ENCODE peak calls at places on chromosomes 7 and 10, in four cellular contexts. X is K562, I is HCT116, Y is HepG2. K is an unnamed sample.

GRCh38 chr10:81081887-81082620 is 544.4 kb downstream of the SH2D4B start:
- DNase-seq in X (no peak), I (no peak), Y (no peak), K (no peak)

GRCh38 chr10:121687094-121687850 is 89.0 kb upstream of the FGFR2 start:
- DNase-seq in X (no peak), I (no peak), Y (no peak), K (no peak)

GRCh38 chr7:25069900-25070443 is 55.1 kb downstream of the CYCS start:
- DNase-seq in X (peak), I (peak), Y (peak), K (peak)

GRCh38 chr10:71679425-71679824 is 40.2 kb downstream of the C10orf105 start:
- DNase-seq in X (no peak), I (no peak), Y (no peak), K (no peak)

GRCh38 chr7:150716368-150716767 is at the start of gene GIMAP1:
- DNase-seq in X (no peak), I (no peak), Y (no peak), K (no peak)

GRCh38 chr7:40192036-40192435 is 57.2 kb downstream of the SUGCT start:
- DNase-seq in X (no peak), I (no peak), Y (no peak), K (no peak)

GRCh38 chr7:129790136-129790535 is 162.6 kb downstream of the UBE2H start:
- DNase-seq in X (no peak), I (no peak), Y (no peak), K (no peak)

GRCh38 chr7:12322287-12322902 is 81.3 kb downstream of the VWDE start:
- DNase-seq in X (no peak), I (peak), Y (peak), K (no peak)

GRCh38 chr7:74234549-74234948 is 19.6 kb downstream of the RFC2 start:
- DNase-seq in X (no peak), I (no peak), Y (no peak), K (no peak)

GRCh38 chr7:32870298-32870697 is 21.3 kb downstream of the KBTBD2 start:
- DNase-seq in X (no peak), I (no peak), Y (no peak), K (no peak)

DNA sequence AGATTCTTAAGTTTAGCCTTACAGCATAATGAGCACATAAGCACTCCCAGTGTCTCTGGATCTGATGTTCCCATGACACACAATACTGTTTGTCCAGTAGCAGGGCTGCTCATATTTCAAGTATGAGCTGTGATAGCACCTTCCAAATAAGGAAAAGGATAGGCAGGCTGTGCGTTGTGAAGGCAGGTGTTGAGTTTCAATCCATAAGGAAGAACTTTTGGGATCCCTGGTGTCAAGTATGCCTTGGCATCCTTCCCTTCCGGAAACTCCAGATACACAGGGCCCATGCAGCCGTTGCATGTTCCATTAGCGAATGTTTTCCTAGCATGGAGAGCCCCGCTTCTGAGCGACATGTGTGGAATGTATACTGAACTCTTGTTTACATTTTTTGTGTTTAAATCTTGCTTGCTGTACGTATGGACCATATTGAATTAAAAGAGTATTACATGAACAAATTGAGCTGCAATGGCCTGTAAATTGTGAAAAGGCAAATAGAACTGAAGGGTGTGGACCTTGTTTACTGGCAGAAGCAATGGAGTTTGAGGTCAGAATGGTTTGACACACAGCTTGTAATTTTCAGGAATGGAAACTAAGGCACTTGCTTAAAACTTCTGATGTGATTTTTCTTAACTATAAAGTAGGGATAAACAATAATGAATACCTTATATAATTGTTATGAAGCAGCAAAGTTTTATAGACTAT is 33.7 kb upstream of the COBL start:
- DNase-seq in X (no peak), I (peak), Y (peak), K (no peak)
- TF ChIP-seq YY1 in X (no peak), I (no peak), Y (no peak), K (no peak)

GRCh38 chr10:105542401-105542800 is 901.3 kb downstream of the SORCS3 start:
- DNase-seq in X (no peak), I (no peak), Y (no peak), K (no peak)
- TF ChIP-seq YY1 in X (no peak), I (no peak), Y (no peak), K (no peak)

GRCh38 chr7:140611641-140612040 is 29.0 kb downstream of the DENND2A start:
- DNase-seq in X (no peak), I (no peak), Y (no peak), K (no peak)

GRCh38 chr7:140610204-140611165 is 30.1 kb downstream of the DENND2A start:
- DNase-seq in X (no peak), I (no peak), Y (no peak), K (no peak)

GRCh38 chr7:140605337-140605736 is 35.3 kb downstream of the DENND2A start:
- DNase-seq in X (no peak), I (no peak), Y (no peak), K (no peak)

GRCh38 chr7:140607441-140607989 is 33.1 kb downstream of the DENND2A start:
- DNase-seq in X (no peak), I (no peak), Y (no peak), K (no peak)

GRCh38 chr7:140609646-140610045 is 31.0 kb downstream of the DENND2A start:
- DNase-seq in X (no peak), I (no peak), Y (no peak), K (no peak)
- TF ChIP-seq YY1 in X (no peak), I (no peak), Y (no peak), K (no peak)

DNA sequence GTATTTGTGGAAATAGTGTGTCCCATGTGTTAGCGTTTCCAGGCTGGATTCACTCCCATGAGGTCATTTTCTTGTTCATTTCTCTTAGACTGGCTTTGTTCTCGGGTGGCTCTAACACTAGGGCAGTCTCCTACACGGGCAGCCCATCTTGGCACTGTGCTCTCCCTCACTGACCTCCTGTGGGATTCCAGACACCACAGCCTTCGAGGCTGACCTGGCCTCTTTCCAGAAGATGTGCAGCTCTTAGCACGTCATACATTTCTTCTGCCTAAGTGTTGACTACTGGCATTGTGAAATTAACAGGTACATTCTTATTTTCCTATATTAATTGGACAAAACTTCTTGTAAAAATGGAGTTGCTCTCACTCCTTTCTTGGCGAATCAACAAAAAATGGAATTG is 72.8 kb downstream of the INSYN2A start:
- DNase-seq in X (no peak), I (no peak), Y (no peak), K (no peak)
- TF ChIP-seq YY1 in X (no peak), I (no peak), Y (no peak), K (no peak)

DNA sequence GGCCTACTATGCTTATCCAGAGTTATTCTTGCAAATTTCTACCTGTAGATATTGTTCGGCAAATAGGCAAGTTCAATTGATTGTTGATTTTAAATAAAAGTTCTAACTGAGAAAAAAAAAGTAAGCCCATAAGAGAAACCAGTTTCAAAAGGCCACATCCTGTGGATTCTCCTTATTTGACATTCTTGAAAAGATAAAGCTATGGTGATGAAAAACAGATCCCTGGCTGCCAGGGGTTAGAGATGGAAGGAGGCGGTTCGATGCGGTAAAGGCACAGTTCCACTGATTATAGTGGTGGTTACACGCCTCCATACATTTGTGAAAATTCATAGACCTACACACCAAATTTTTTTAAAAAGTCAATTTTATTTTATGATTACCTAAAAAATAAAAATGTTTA is 347.8 kb downstream of the KCNMA1 start:
- DNase-seq in X (no peak), I (no peak), Y (no peak), K (no peak)
- TF ChIP-seq YY1 in X (no peak), I (no peak), Y (no peak), K (no peak)

GRCh38 chr10:29375888-29376287 is 87.0 kb downstream of the LYZL1 start:
- DNase-seq in X (no peak), I (no peak), Y (no peak), K (no peak)

GRCh38 chr10:29379208-29379607 is 90.3 kb downstream of the LYZL1 start:
- DNase-seq in X (no peak), I (no peak), Y (no peak), K (no peak)

GRCh38 chr10:29378106-29378505 is 89.2 kb downstream of the LYZL1 start:
- DNase-seq in X (no peak), I (no peak), Y (no peak), K (no peak)

GRCh38 chr10:29374162-29374561 is 85.3 kb downstream of the LYZL1 start:
- DNase-seq in X (no peak), I (no peak), Y (no peak), K (no peak)

GRCh38 chr10:29377333-29377961 is 88.6 kb downstream of the LYZL1 start:
- DNase-seq in X (peak), I (peak), Y (no peak), K (no peak)
- TF ChIP-seq YY1 in X (no peak), I (no peak), Y (no peak), K (no peak)

GRCh38 chr7:30799206-30799975 is 28.2 kb downstream of the MINDY4 start:
- DNase-seq in X (no peak), I (no peak), Y (no peak), K (no peak)
- TF ChIP-seq YY1 in X (no peak), I (no peak), Y (no peak), K (no peak)

GRCh38 chr10:42475168-42476098 is 162.9 kb downstream of the ZNF33B start:
- DNase-seq in X (peak), I (peak), Y (peak), K (no peak)
- TF ChIP-seq YY1 in X (no peak), I (no peak), Y (no peak), K (no peak)

DNA sequence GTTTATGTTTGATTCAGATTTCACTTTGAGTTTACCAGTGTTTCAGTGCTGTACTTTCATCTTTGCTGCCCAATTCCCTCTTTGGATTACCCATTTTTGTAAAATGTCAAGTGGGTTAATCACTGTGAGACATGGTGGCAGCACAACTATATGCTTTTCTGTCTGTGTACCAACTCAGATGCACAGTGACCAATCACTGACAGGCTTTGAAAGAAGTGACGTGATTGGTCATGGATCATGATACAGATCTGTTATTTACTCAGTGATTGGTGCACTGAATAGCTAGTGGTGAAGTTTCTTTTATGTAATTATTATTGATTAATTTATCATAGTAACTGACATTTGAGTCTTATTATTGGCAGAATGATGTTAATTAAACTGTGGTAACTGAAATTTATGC is 126.9 kb downstream of the SDK1 start:
- DNase-seq in X (no peak), I (peak), Y (no peak), K (no peak)
- TF ChIP-seq YY1 in X (no peak), I (no peak), Y (no peak), K (no peak)

GRCh38 chr10:99855479-99856071 is 73.1 kb downstream of the ABCC2 start:
- DNase-seq in X (no peak), I (no peak), Y (no peak), K (no peak)

GRCh38 chr10:99852481-99853213 is 70.2 kb downstream of the ABCC2 start:
- DNase-seq in X (no peak), I (no peak), Y (no peak), K (no peak)

GRCh38 chr10:99853655-99854054 is 71.2 kb downstream of the ABCC2 start:
- DNase-seq in X (no peak), I (no peak), Y (no peak), K (no peak)

GRCh38 chr10:99851825-99852224 is 69.4 kb downstream of the ABCC2 start:
- DNase-seq in X (no peak), I (no peak), Y (no peak), K (no peak)

GRCh38 chr10:99854860-99855259 is 72.4 kb downstream of the ABCC2 start:
- DNase-seq in X (no peak), I (peak), Y (peak), K (no peak)
- TF ChIP-seq YY1 in X (no peak), I (no peak), Y (no peak), K (no peak)

K was measured in NT2/D1.